ENCODE peak calls at places on chromosome 9, in five cellular contexts. K is SK-N-SH, A is H1, M is GM12878, G is HepG2. F is an unnamed sample.

GRCh38 chr9:127175764-127176163 is 53.3 kb upstream of the ANGPTL2 start:
- DNase-seq in M (no peak), A (no peak), K (no peak), G (no peak), F (no peak)

GRCh38 chr9:92607773-92608172 is 62.2 kb downstream of the IPPK start:
- DNase-seq in M (no peak), G (no peak), K (peak), A (peak), F (no peak)

GRCh38 chr9:88747768-88748167 is 212.8 kb downstream of the NXNL2 start:
- DNase-seq in A (no peak), G (no peak), M (no peak), K (no peak), F (peak)

GRCh38 chr9:78807286-78807685 is 510.4 kb downstream of the PSAT1 start:
- DNase-seq in A (no peak), K (no peak), G (no peak), M (no peak), F (no peak)

GRCh38 chr9:85248514-85249312 is 493.0 kb downstream of the AGTPBP1 start:
- DNase-seq in M (no peak), K (no peak), G (no peak), A (no peak), F (no peak)

GRCh38 chr9:35649431-35650340 is 1.0 kb downstream of the SIT1 start:
- DNase-seq in M (no peak), K (no peak), G (no peak), A (no peak), F (peak)

GRCh38 chr9:91391426-91392217 is 29.9 kb upstream of the AUH start:
- DNase-seq in A (no peak), G (no peak), K (no peak), M (no peak), F (no peak)

GRCh38 chr9:91223000-91223399 is 138.7 kb downstream of the AUH start:
- DNase-seq in A (no peak), M (no peak), G (no peak), K (no peak), F (no peak)

GRCh38 chr9:125472926-125473701 is 211.5 kb downstream of the GAPVD1 start:
- DNase-seq in M (no peak), K (peak), A (no peak), G (peak), F (no peak)

GRCh38 chr9:121359358-121360294 is 10.4 kb downstream of the STOM start:
- DNase-seq in G (no peak), A (no peak), M (no peak), K (no peak), F (no peak)
- TF ChIP-seq GABPA in G (no peak), A (no peak), M (no peak), K (no peak), F (no peak)

GRCh38 chr9:130488621-130489330 is 44.0 kb downstream of the ASS1 start:
- DNase-seq in G (no peak), A (no peak), K (no peak), M (no peak), F (no peak)
- TF ChIP-seq GABPA in G (no peak), A (no peak), K (no peak), M (no peak), F (no peak)

DNA sequence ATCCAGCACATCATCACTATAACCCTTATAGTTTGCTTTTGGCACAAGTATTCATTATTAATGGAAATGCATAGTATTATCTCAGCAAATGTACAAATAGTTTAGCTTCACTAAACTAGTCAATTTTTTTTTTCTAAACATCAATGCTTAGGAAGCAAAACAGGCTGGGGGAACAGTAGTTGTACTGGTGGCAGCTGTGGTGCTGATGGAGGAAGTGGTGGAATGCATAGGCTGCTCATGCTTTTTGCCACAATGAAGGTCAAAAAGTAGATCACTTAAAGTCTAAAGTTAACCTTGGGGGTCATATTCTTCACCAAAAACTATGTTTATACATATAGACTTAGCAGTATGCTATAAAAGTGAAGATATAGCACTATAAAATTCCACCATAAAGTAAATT is 36.3 kb upstream of the CDKN2B start:
- DNase-seq in A (no peak), G (no peak), M (no peak), K (no peak), F (no peak)
- TF ChIP-seq GABPA in A (no peak), G (no peak), M (no peak), K (no peak), F (no peak)

GRCh38 chr9:113150670-113151591 is at the start of gene SLC31A2:
- DNase-seq in A (peak), K (peak), M (peak), G (peak), F (peak)

GRCh38 chr9:113153599-113153998 is 2.8 kb downstream of the SLC31A2 start:
- DNase-seq in G (no peak), K (no peak), M (no peak), A (no peak), F (no peak)

GRCh38 chr9:113154471-113154870 is 3.7 kb downstream of the SLC31A2 start:
- DNase-seq in A (no peak), M (no peak), K (no peak), G (no peak), F (no peak)

GRCh38 chr9:113152699-113153098 is 1.9 kb downstream of the SLC31A2 start:
- DNase-seq in G (no peak), K (no peak), A (no peak), M (no peak), F (no peak)

GRCh38 chr9:113151696-113152630 is 1.2 kb downstream of the SLC31A2 start:
- DNase-seq in A (no peak), G (no peak), M (no peak), K (no peak), F (no peak)
- TF ChIP-seq GABPA in A (no peak), G (no peak), M (no peak), K (no peak), F (no peak)

GRCh38 chr9:75912951-75913350 is 22.5 kb downstream of the PCSK5 start:
- DNase-seq in G (no peak), K (no peak), M (no peak), A (no peak), F (no peak)

GRCh38 chr9:75911390-75911789 is 20.9 kb downstream of the PCSK5 start:
- DNase-seq in G (no peak), K (no peak), M (no peak), A (no peak), F (no peak)

GRCh38 chr9:75910716-75911115 is 20.2 kb downstream of the PCSK5 start:
- DNase-seq in A (no peak), G (no peak), M (no peak), K (no peak), F (no peak)

GRCh38 chr9:75914936-75915335 is 24.5 kb downstream of the PCSK5 start:
- DNase-seq in M (no peak), G (no peak), A (no peak), K (no peak), F (no peak)

GRCh38 chr9:75914002-75914401 is 23.5 kb downstream of the PCSK5 start:
- DNase-seq in A (no peak), G (no peak), K (no peak), M (no peak), F (no peak)
- TF ChIP-seq GABPA in A (no peak), G (no peak), K (no peak), M (no peak), F (no peak)

GRCh38 chr9:108787664-108788048 is 68.1 kb downstream of the ACTL7B start:
- DNase-seq in K (no peak), M (no peak), A (no peak), G (no peak), F (no peak)
- TF ChIP-seq GABPA in K (no peak), M (no peak), A (no peak), G (no peak), F (no peak)